ENCODE peak calls at places on chromosomes 7 and 10, in five cellular contexts. X, J, Z, H and C are unnamed samples.

GRCh38 chr7:91656486-91657237 is 223.8 kb downstream of the MTERF1 start:
- DNase-seq in J (no peak), Z (no peak), X (no peak), H (no peak), C (no peak)

GRCh38 chr10:64091889-64092288 is 570.7 kb downstream of the REEP3 start:
- DNase-seq in Z (no peak), X (no peak), H (no peak), J (no peak), C (no peak)

GRCh38 chr7:136275794-136276193 is 298.6 kb upstream of the MTPN start:
- DNase-seq in X (no peak), H (no peak), Z (no peak), J (no peak), C (no peak)

GRCh38 chr7:26865094-26865388 is 651 bp upstream of the SKAP2 start:
- DNase-seq in J (no peak), X (no peak), Z (no peak), H (no peak), C (no peak)

GRCh38 chr10:23448802-23449570 is 10.1 kb downstream of the OTUD1 start:
- DNase-seq in J (no peak), Z (no peak), X (no peak), H (no peak), C (no peak)

GRCh38 chr7:3206771-3207191 is 94.3 kb upstream of the SDK1 start:
- DNase-seq in Z (no peak), X (no peak), H (no peak), J (no peak), C (no peak)

GRCh38 chr7:71015260-71015900 is 116.6 kb upstream of the GALNT17 start:
- DNase-seq in Z (no peak), H (no peak), X (no peak), J (no peak), C (no peak)

GRCh38 chr10:54587973-54588372 is 213.1 kb downstream of the PCDH15 start:
- DNase-seq in J (no peak), H (no peak), X (no peak), Z (no peak), C (no peak)

GRCh38 chr10:89301721-89302445 is at the start of gene IFIT2:
- DNase-seq in Z (no peak), H (peak), J (peak), X (peak), C (no peak)

GRCh38 chr10:18293536-18294510 is 153.6 kb downstream of the CACNB2 start:
- DNase-seq in Z (no peak), J (no peak), X (no peak), H (no peak), C (no peak)

GRCh38 chr7:157817944-157818700 is 481.3 kb downstream of the DNAJB6 start:
- DNase-seq in Z (no peak), J (no peak), H (no peak), X (no peak), C (no peak)

GRCh38 chr10:128222317-128222849 is 96.2 kb upstream of the MKI67 start:
- DNase-seq in J (no peak), H (no peak), X (no peak), Z (no peak), C (no peak)

GRCh38 chr10:42490368-42490767 is 148.0 kb downstream of the ZNF33B start:
- DNase-seq in H (no peak), X (no peak), J (no peak), Z (no peak), C (no peak)

GRCh38 chr10:77637986-77638765 is 568 bp upstream of the KCNMA1 start:
- DNase-seq in Z (no peak), J (peak), H (peak), X (peak), C (no peak)

GRCh38 chr7:27636326-27637006 is 26.2 kb downstream of the HIBADH start:
- DNase-seq in J (no peak), Z (no peak), X (no peak), H (no peak), C (no peak)

GRCh38 chr7:150368098-150368883 is at the start of gene REPIN1:
- DNase-seq in H (peak), J (peak), Z (peak), X (peak), C (peak)

GRCh38 chr10:82294874-82295378 is 419.9 kb downstream of the NRG3 start:
- DNase-seq in J (no peak), H (no peak), X (no peak), Z (no peak), C (no peak)

GRCh38 chr7:113904521-113904920 is 14.3 kb downstream of the PPP1R3A start:
- DNase-seq in X (no peak), J (no peak), Z (no peak), H (no peak), C (no peak)

GRCh38 chr7:123769371-123769770 is 20.6 kb upstream of the WASL start:
- DNase-seq in Z (no peak), H (peak), J (no peak), X (no peak), C (no peak)

GRCh38 chr10:102119417-102120141 is 589 bp downstream of the LDB1 start:
- DNase-seq in Z (peak), J (peak), X (peak), H (peak), C (peak)

GRCh38 chr7:37282927-37283326 is 165.7 kb downstream of the ELMO1 start:
- DNase-seq in J (no peak), X (no peak), Z (no peak), H (no peak), C (no peak)

GRCh38 chr7:111089822-111090426 is 1.0 kb upstream of the LRRN3 start:
- DNase-seq in Z (no peak), H (peak), X (no peak), J (no peak), C (no peak)

GRCh38 chr7:159075563-159076238 is 69.0 kb downstream of the VIPR2 start:
- DNase-seq in X (no peak), Z (no peak), J (no peak), H (no peak), C (no peak)

GRCh38 chr7:44394636-44395035 is 69.2 kb upstream of the CAMK2B start:
- DNase-seq in H (no peak), Z (no peak), J (no peak), X (no peak), C (no peak)

GRCh38 chr7:102220229-102220850 is 66.3 kb upstream of the SH2B2 start:
- DNase-seq in J (no peak), X (no peak), H (no peak), Z (no peak), C (no peak)

GRCh38 chr7:6709808-6710207 is 3.1 kb upstream of the ZNF12 start:
- DNase-seq in Z (peak), X (peak), H (no peak), J (no peak), C (no peak)

GRCh38 chr10:28058746-28059145 is 59.9 kb upstream of the ODAD2 start:
- DNase-seq in H (no peak), X (no peak), J (no peak), Z (no peak), C (no peak)

GRCh38 chr10:29925771-29926345 is 133.5 kb downstream of the JCAD start:
- DNase-seq in J (no peak), H (no peak), Z (no peak), X (no peak), C (no peak)

GRCh38 chr10:48523212-48523819 is 81.6 kb downstream of the ARHGAP22 start:
- DNase-seq in J (no peak), X (peak), H (no peak), Z (no peak), C (no peak)

GRCh38 chr7:106818736-106819135 is 46.3 kb upstream of the PIK3CG start:
- DNase-seq in J (no peak), Z (no peak), X (no peak), H (no peak), C (no peak)

GRCh38 chr7:55977831-55978230 is 13.4 kb downstream of the NIPSNAP2 start:
- DNase-seq in H (peak), X (no peak), J (peak), Z (no peak), C (peak)

GRCh38 chr10:69124558-69125121 is 662 bp downstream of the VPS26A start:
- DNase-seq in Z (peak), J (no peak), H (peak), X (peak), C (no peak)

GRCh38 chr10:33347227-33347626 is 12.8 kb upstream of the NRP1 start:
- DNase-seq in J (no peak), H (no peak), Z (no peak), X (no peak), C (no peak)

GRCh38 chr7:96686305-96686704 is 23.3 kb downstream of the SEM1 start:
- DNase-seq in J (no peak), H (no peak), X (no peak), Z (no peak), C (no peak)

GRCh38 chr10:70935631-70936030 is 47.3 kb upstream of the PCBD1 start:
- DNase-seq in H (no peak), Z (no peak), X (no peak), J (no peak), C (no peak)

GRCh38 chr7:82615527-82615926 is 171.9 kb upstream of the CACNA2D1 start:
- DNase-seq in X (no peak), H (no peak), Z (no peak), J (no peak), C (no peak)

GRCh38 chr10:128211953-128212727 is 85.9 kb upstream of the MKI67 start:
- DNase-seq in H (peak), X (peak), J (peak), Z (peak), C (peak)